ENCODE peak calls at places on chromosomes 5 and 9, in five cellular contexts. E is GM23338; W is psoas muscle; D is colonic mucosa; A is naive thymus-derived CD4-positive, alpha-beta T cell. J is an unnamed sample. For H3K27me3, the result is how much of the 10 kb centered on the place peaks cover.

GRCh38 chr9:110141118-110141797 is 66.7 kb downstream of the C9orf152 start:
- DNase-seq in E (no peak), W (no peak), D (no peak), A (no peak), J (no peak)

GRCh38 chr9:18566125-18566524 is 92.2 kb downstream of the ADAMTSL1 start:
- DNase-seq in E (no peak), W (no peak), D (no peak), A (no peak), J (no peak)

GRCh38 chr5:172412724-172413260 is 41.5 kb downstream of the SH3PXD2B start:
- DNase-seq in E (no peak), W (peak), D (peak), A (peak), J (peak)

GRCh38 chr5:140202078-140202477 is 27.1 kb downstream of the CYSTM1 start:
- DNase-seq in E (no peak), W (no peak), D (no peak), A (no peak), J (no peak)

GRCh38 chr9:127455299-127455992 is 4.1 kb downstream of the LRSAM1 start:
- DNase-seq in E (no peak), W (peak), D (peak), A (no peak), J (peak)

GRCh38 chr9:136515276-136515675 is 30.6 kb downstream of the NOTCH1 start:
- DNase-seq in E (no peak), W (no peak), D (no peak), A (no peak), J (no peak)

GRCh38 chr5:45578270-45578669 is 117.9 kb downstream of the HCN1 start:
- DNase-seq in E (no peak), W (no peak), D (no peak), A (no peak), J (no peak)

GRCh38 chr9:129556576-129557191 is 64.2 kb downstream of the C9orf50 start:
- DNase-seq in E (no peak), W (no peak), D (no peak), A (no peak), J (no peak)

GRCh38 chr5:9454012-9454481 is 91.8 kb downstream of the SEMA5A start:
- DNase-seq in E (no peak), W (no peak), D (no peak), A (no peak), J (peak)

GRCh38 chr9:17422994-17423680 is 155.7 kb upstream of the SH3GL2 start:
- DNase-seq in E (no peak), W (no peak), D (peak), A (no peak), J (peak)

GRCh38 chr5:81495286-81495685 is 101.4 kb upstream of the ACOT12 start:
- DNase-seq in E (no peak), W (no peak), D (no peak), A (no peak), J (no peak)

GRCh38 chr5:133967124-133967523 is 1.3 kb downstream of the C5orf15 start:
- DNase-seq in E (no peak), W (no peak), D (no peak), A (no peak), J (no peak)

GRCh38 chr9:70954126-70954525 is 167.3 kb downstream of the TRPM3 start:
- DNase-seq in E (peak), W (no peak), D (no peak), A (no peak), J (no peak)

GRCh38 chr5:73908440-73908839 is 282.4 kb downstream of the ARHGEF28 start:
- DNase-seq in E (no peak), W (no peak), D (no peak), A (no peak), J (no peak)

GRCh38 chr9:93656426-93657222 is 80.2 kb downstream of the PHF2 start:
- DNase-seq in E (no peak), W (peak), D (no peak), A (no peak), J (peak)

GRCh38 chr9:35079041-35079425 is 709 bp downstream of the FANCG start:
- DNase-seq in E (no peak), W (no peak), D (no peak), A (no peak), J (no peak)

GRCh38 chr9:131179561-131180219 is 54.3 kb downstream of the NUP214 start:
- DNase-seq in E (no peak), W (no peak), D (no peak), A (no peak), J (no peak)

GRCh38 chr9:91898451-91899433 is 51.3 kb downstream of the ROR2 start:
- DNase-seq in E (peak), W (no peak), D (peak), A (no peak), J (peak)

GRCh38 chr5:113047733-113048652 is 71.4 kb downstream of the DCP2 start:
- DNase-seq in E (no peak), W (no peak), D (no peak), A (no peak), J (no peak)

GRCh38 chr5:28862860-28863196 is 1824.4 kb upstream of the CDH9 start:
- DNase-seq in E (no peak), W (no peak), D (no peak), A (no peak), J (no peak)

GRCh38 chr9:24824607-24825006 is 278.9 kb upstream of the IZUMO3 start:
- DNase-seq in E (no peak), W (no peak), D (no peak), A (no peak), J (no peak)

GRCh38 chr9:942805-943580 is 33.5 kb upstream of the DMRT3 start:
- DNase-seq in E (peak), W (no peak), D (no peak), A (no peak), J (no peak)

GRCh38 chr9:111659706-111660105 is 1.7 kb upstream of the GNG10 start:
- DNase-seq in E (no peak), W (no peak), D (no peak), A (no peak), J (no peak)

GRCh38 chr5:32100230-32100629 is 73.9 kb downstream of the GOLPH3 start:
- DNase-seq in E (no peak), W (no peak), D (no peak), A (no peak), J (no peak)

GRCh38 chr5:8828596-8829321 is 717.1 kb downstream of the SEMA5A start:
- DNase-seq in E (no peak), W (no peak), D (no peak), A (no peak), J (no peak)

GRCh38 chr5:135246605-135246922 is 152.5 kb downstream of the MACROH2A1 start:
- DNase-seq in E (no peak), W (no peak), D (peak), A (no peak), J (no peak)

GRCh38 chr5:154284433-154284832 is 93.9 kb downstream of the GALNT10 start:
- DNase-seq in E (no peak), W (no peak), D (no peak), A (no peak), J (no peak)

GRCh38 chr5:54087436-54087835 is 222.9 kb downstream of the ARL15 start:
- DNase-seq in E (no peak), W (no peak), D (no peak), A (no peak), J (no peak)

GRCh38 chr9:18359335-18359734 is 114.6 kb upstream of the ADAMTSL1 start:
- DNase-seq in E (no peak), W (no peak), D (no peak), A (no peak), J (no peak)

GRCh38 chr9:76200730-76201129 is 193.5 kb downstream of the RFK start:
- DNase-seq in E (no peak), W (no peak), D (no peak), A (no peak), J (no peak)

GRCh38 chr5:126568206-126568755 is 26.7 kb downstream of the ALDH7A1 start:
- DNase-seq in E (peak), W (no peak), D (no peak), A (no peak), J (no peak)

GRCh38 chr9:37906312-37907239 is 2.6 kb upstream of the SLC25A51 start:
- DNase-seq in E (no peak), W (no peak), D (no peak), A (no peak), J (no peak)

GRCh38 chr5:135095052-135095715 is 61.2 kb upstream of the PITX1 start:
- DNase-seq in E (no peak), W (no peak), D (no peak), A (no peak), J (no peak)

GRCh38 chr9:88164870-88165269 is 26.6 kb upstream of the SPATA31C2 start:
- DNase-seq in E (no peak), W (no peak), D (no peak), A (no peak), J (no peak)

GRCh38 chr5:131109540-131110255 is 55.4 kb downstream of the HINT1 start:
- DNase-seq in E (peak), W (no peak), D (peak), A (no peak), J (no peak)

GRCh38 chr5:79831910-79832309 is 142.3 kb downstream of the CMYA5 start:
- DNase-seq in E (no peak), W (peak), D (no peak), A (no peak), J (no peak)

GRCh38 chr5:76074487-76074886 is 8.7 kb upstream of the SV2C start:
- DNase-seq in E (peak), W (no peak), D (peak), A (no peak), J (peak)

GRCh38 chr9:120412425-120412951 is 167.5 kb downstream of the CDK5RAP2 start:
- DNase-seq in E (peak), W (no peak), D (no peak), A (no peak), J (no peak)

GRCh38 chr5:84597904-84598303 is 213.2 kb upstream of the EDIL3 start:
- DNase-seq in E (peak), W (no peak), D (no peak), A (no peak), J (no peak)

GRCh38 chr5:84599964-84600363 is 215.3 kb upstream of the EDIL3 start:
- DNase-seq in E (peak), W (no peak), D (no peak), A (no peak), J (no peak)

GRCh38 chr5:84605246-84605645 is 220.6 kb upstream of the EDIL3 start:
- DNase-seq in E (no peak), W (no peak), D (no peak), A (no peak), J (no peak)

GRCh38 chr5:84603557-84604185 is 219.0 kb upstream of the EDIL3 start:
- DNase-seq in E (no peak), W (peak), D (no peak), A (no peak), J (no peak)

DNA sequence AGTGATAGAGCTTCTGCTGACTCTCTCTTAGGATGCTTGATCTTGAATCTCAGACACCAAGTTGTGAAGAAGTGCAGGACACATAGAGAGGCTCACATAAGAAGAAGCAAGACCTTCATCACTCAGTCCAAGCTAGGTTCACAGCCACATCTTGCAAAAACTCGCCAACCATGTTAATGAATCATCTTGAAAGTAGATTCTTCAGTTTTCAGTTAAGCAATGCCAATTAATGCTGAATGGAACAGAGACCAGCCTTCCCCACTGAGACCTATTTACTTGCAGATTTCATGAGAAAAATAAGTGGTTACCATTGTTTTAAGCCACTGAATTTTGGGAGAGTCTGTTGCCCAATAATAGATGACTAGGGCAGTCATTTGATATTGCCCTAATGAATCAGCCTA is 217.7 kb upstream of the EDIL3 start:
- DNase-seq in E (no peak), W (no peak), D (no peak), A (no peak), J (no peak)
- H3K27me3 ChIP-seq in E (under half), W (under half), D (under half), A (under half), J (under half)

GRCh38 chr9:113355197-113355596 is 5.9 kb downstream of the BSPRY start:
- DNase-seq in E (peak), W (no peak), D (no peak), A (no peak), J (no peak)
- H3K27me3 ChIP-seq in E (under half), W (under half), D (under half), A (under half), J (under half)

DNA sequence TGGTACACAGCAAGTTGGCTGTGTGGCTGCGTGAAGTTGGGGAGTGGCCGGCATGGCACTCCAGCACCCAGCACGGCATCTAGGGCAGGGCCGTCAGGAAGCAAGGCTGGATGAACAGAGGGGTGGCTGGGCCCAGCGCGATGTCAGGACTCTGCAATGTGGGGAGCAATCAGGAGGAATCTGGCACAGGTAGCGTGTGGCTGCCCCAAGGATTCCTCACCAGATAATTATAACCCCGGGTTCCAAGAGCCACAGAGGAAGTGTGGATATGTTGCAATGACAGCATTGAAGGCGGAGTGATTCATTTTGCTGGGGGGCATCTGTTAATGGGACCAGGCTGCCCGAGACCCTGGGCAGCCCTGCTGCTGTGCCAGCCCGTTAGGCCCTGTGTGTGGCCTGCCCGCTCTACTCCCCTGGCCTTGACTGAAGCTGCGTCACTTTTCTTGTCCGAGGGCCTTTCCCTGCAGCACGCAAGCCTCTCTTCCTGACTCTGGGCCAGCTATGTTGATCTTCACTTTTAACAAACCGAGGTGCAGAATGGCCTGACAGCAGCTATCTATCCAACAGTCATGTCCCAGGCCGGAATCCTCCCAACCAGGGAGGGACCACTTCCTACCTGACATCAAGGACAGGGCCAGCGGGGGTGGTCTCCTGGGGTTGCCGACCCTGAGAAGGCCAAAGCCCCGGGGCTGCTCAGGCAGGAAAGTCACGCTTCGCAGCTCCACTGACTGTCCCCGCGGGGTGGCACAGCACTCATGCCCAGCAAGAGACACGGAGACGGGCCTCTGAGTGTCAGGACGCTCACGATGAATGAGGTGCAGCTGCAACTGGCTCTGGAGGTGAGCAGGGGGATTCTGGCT is 118.0 kb upstream of the PHYKPL start:
- DNase-seq in E (no peak), W (peak), D (no peak), A (no peak), J (no peak)
- H3K27me3 ChIP-seq in E (under half), W (under half), D (under half), A (under half), J (under half)

GRCh38 chr5:6584101-6584645 is 48.7 kb downstream of the NSUN2 start:
- DNase-seq in E (no peak), W (peak), D (no peak), A (no peak), J (no peak)
- H3K27me3 ChIP-seq in E (under half), W (under half), D (under half), A (under half), J (under half)

DNA sequence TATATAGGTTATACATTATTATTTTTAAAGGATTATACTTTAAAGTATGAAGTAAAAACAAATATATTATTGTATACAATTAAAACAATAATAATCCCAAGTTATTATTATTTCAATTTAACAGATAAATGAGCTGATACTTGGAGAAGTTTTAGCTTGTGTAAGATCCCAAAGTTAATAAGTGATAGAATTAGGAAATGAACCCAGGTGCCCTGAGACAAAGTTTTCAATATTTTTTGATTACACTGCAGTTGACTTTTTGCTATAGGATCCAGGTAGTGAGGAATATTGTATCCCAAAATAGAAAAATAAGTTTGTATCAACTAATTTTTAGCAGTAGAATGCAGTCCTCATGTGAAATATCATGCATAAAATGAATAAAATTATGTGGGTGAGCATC is 543.2 kb upstream of the ZNF608 start:
- DNase-seq in E (no peak), W (no peak), D (no peak), A (no peak), J (no peak)
- H3K27me3 ChIP-seq in E (under half), W (under half), D (under half), A (under half), J (under half)

DNA sequence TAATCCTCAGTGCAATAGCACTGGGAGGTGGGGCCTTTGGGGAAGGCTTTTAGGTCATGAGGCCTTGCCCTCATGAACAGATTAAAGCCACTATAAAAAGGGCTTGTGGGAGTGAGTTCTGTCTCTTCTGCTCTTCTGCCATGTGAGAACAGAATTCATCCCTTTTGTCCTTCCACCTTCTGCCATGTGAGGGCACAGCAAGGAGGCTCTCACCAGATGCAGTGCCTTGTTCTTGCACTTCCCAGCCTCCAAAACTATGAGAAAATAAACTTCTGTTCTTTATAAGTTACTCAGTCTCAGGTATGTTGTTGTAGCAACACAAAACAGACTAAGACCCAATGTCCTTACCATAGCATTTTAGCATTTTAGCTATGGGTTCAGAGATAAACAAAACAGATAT is 81.7 kb upstream of the CPLX2 start:
- DNase-seq in E (no peak), W (no peak), D (no peak), A (no peak), J (no peak)
- H3K27me3 ChIP-seq in E (under half), W (under half), D (under half), A (under half), J (under half)

DNA sequence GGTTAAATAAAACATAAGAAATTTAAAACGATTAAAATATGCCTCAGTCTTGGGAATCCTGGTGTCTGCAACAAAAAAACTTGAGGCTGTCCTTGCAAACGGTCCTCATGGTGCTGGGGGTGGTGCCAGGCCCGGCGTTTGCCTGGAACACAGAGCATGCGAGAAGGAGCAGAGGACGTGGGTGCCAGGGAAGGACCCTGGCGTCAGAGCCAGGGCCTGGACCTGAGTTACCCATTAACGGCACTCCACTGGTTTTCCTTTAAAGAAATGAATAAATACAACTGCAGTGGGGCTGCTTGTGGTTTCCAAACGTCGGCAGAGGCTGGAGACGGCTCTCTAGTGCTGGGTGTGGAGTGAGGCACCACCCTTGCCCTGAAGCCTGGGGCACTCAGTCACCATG is at the start of gene SLC6A18:
- DNase-seq in E (no peak), W (no peak), D (no peak), A (no peak), J (no peak)
- H3K27me3 ChIP-seq in E (under half), W (under half), D (under half), A (under half), J (under half)

GRCh38 chr9:135262248-135262647 is 174.8 kb downstream of the OLFM1 start:
- DNase-seq in E (no peak), W (no peak), D (no peak), A (no peak), J (no peak)

GRCh38 chr9:135260221-135260620 is 172.8 kb downstream of the OLFM1 start:
- DNase-seq in E (no peak), W (no peak), D (no peak), A (no peak), J (no peak)

GRCh38 chr9:135258461-135258860 is 171.0 kb downstream of the OLFM1 start:
- DNase-seq in E (no peak), W (no peak), D (no peak), A (no peak), J (no peak)

GRCh38 chr9:135259273-135259672 is 171.8 kb downstream of the OLFM1 start:
- DNase-seq in E (no peak), W (no peak), D (no peak), A (no peak), J (no peak)

GRCh38 chr9:135260776-135261175 is 173.3 kb downstream of the OLFM1 start:
- DNase-seq in E (peak), W (no peak), D (no peak), A (no peak), J (no peak)
- H3K27me3 ChIP-seq in E (under half), W (under half), D (under half), A (under half), J (under half)